ENCODE peak calls at places on chromosomes 6 and 20, in four cellular contexts. J, E, Y and Z are unnamed samples.

GRCh38 chr20:23246682-23247664 is 103.6 kb upstream of the NXT1 start:
- DNase-seq in J (no peak), E (no peak), Y (no peak), Z (peak; percentile 78)

GRCh38 chr20:53599039-53599362 is 5.4 kb upstream of the ZNF217 start:
- DNase-seq in J (no peak), Y (no peak), E (no peak), Z (no peak)

GRCh38 chr20:18634501-18634900 is 46.6 kb downstream of the DTD1 start:
- DNase-seq in J (no peak), E (no peak), Y (no peak), Z (peak; percentile 26)

GRCh38 chr6:139568956-139569538 is 194.6 kb upstream of the CITED2 start:
- DNase-seq in Y (no peak), J (no peak), E (no peak), Z (no peak)

GRCh38 chr20:18837710-18838109 is 24.1 kb downstream of the SCP2D1 start:
- DNase-seq in Y (no peak), J (no peak), E (no peak), Z (no peak)

GRCh38 chr6:157908369-157909281 is 73.0 kb upstream of the SYNJ2 start:
- DNase-seq in E (no peak), J (no peak), Y (no peak), Z (no peak)

GRCh38 chr20:41223112-41223511 is 85.8 kb downstream of the PLCG1 start:
- DNase-seq in E (no peak), J (no peak), Y (no peak), Z (no peak)

GRCh38 chr20:48052492-48052870 is 267.2 kb upstream of the SULF2 start:
- DNase-seq in J (no peak), Y (no peak), E (no peak), Z (no peak)

GRCh38 chr6:3796396-3796795 is 44.9 kb upstream of the PXDC1 start:
- DNase-seq in E (no peak), Y (no peak), J (no peak), Z (no peak)

GRCh38 chr6:41935190-41935569 is 6.4 kb downstream of the CCND3 start:
- DNase-seq in J (no peak), Y (no peak), E (no peak), Z (no peak)
- H3K4me3 ChIP-seq in J (no peak overlapping the region), Y (no peak overlapping the region), E (no peak overlapping the region), Z (no peak overlapping the region)

GRCh38 chr6:169789944-169790927 is 38.8 kb downstream of the ERMARD start:
- DNase-seq in E (peak; percentile 61), J (peak; percentile 90), Y (peak; percentile 32), Z (peak; percentile 56)
- TF ChIP-seq POLR2A in E (no peak), J (no peak), Y (no peak), Z (no peak)

GRCh38 chr20:64037498-64038213 is 1.7 kb downstream of the C20orf204 start:
- DNase-seq in E (no peak), Y (no peak), J (no peak), Z (no peak)
- H3K4me3 ChIP-seq in E (no peak overlapping the region), Y (peak overlapping the region; percentile 54), J (peak overlapping the region; percentile 52), Z (no peak overlapping the region)

GRCh38 chr6:74991573-74992332 is 214.1 kb downstream of the COL12A1 start:
- DNase-seq in J (no peak), E (no peak), Y (no peak), Z (no peak)
- TF ChIP-seq POLR2A in J (no peak), E (no peak), Y (no peak), Z (no peak)

DNA sequence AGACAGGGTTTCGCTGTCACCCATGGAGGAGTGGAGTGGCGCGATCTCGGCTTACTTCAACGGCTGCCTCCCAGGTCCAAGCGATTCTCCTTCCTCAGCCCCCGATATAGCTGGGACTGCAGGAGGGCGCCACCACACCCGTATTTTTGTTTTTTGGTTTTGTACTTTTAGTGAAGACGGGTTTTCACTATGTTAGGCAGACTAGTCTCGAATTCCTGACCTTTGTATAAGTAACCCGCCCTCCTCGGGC is 115.4 kb upstream of the BTN3A2 start:
- DNase-seq in Y (no peak), E (no peak), J (peak; percentile 66), Z (no peak)
- H3K4me3 ChIP-seq in Y (peak overlapping the region; percentile 47), E (peak overlapping the region; percentile 32), J (peak overlapping the region; percentile 43), Z (peak overlapping the region; percentile 23)

GRCh38 chr6:2763345-2763841 is 1.8 kb upstream of the WRNIP1 start:
- DNase-seq in J (peak; percentile 69), Y (no peak), E (no peak), Z (no peak)

GRCh38 chr6:2765166-2765895 is at the start of gene WRNIP1:
- DNase-seq in J (peak; percentile 100), Y (peak; percentile 98), E (peak; percentile 99), Z (peak; percentile 99)

GRCh38 chr6:2765896-2766766 is 938 bp downstream of the WRNIP1 start:
- DNase-seq in E (peak; percentile 22), Y (no peak), J (peak; percentile 76), Z (peak; percentile 47)

GRCh38 chr6:2763876-2764540 is 1.2 kb upstream of the WRNIP1 start:
- DNase-seq in Y (no peak), E (no peak), J (peak; percentile 72), Z (no peak)

DNA sequence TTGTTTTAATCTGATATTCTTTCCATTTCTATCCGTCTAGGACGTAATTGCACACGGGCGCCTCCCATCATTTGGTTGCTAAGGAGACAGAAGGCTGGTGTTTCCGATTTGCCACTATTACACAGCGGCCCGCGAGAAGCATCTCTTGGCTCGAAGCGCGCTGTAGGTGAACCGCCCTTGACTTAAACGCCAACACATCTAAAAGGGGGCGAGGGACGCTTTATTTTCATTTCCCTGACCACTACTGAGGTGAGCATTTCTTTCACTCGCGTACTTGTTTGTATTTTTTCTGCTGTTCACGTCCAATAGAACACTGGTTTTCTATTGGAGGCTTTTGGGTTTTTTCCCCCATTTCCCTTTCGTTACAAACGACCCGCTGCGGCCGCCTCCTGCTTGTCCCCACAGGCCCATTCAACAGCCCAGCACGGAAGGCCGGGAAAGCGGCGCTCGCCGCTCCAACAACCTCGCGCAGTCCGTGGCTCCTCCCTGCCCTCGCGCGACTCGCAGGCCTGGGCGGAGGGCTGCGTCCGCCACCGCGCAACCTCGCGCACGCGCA is 505 bp upstream of the WRNIP1 start:
- DNase-seq in Y (no peak), J (peak; percentile 75), E (peak; percentile 38), Z (peak; percentile 89)
- TF ChIP-seq POLR2A in Y (no peak), J (no peak), E (no peak), Z (no peak)

GRCh38 chr6:33072508-33073100 is 845 bp downstream of the HLA-DPA1 start:
- DNase-seq in Y (no peak), J (no peak), E (no peak), Z (no peak)

GRCh38 chr6:33073431-33073871 is at the start of gene HLA-DPA1:
- DNase-seq in J (no peak), E (no peak), Y (peak; percentile 25), Z (no peak)

GRCh38 chr6:33070909-33071308 is 2.5 kb downstream of the HLA-DPA1 start:
- DNase-seq in J (no peak), Y (no peak), E (no peak), Z (no peak)

GRCh38 chr6:33069021-33069738 is 4.3 kb downstream of the HLA-DPA1 start:
- DNase-seq in Y (no peak), J (no peak), E (no peak), Z (no peak)

DNA sequence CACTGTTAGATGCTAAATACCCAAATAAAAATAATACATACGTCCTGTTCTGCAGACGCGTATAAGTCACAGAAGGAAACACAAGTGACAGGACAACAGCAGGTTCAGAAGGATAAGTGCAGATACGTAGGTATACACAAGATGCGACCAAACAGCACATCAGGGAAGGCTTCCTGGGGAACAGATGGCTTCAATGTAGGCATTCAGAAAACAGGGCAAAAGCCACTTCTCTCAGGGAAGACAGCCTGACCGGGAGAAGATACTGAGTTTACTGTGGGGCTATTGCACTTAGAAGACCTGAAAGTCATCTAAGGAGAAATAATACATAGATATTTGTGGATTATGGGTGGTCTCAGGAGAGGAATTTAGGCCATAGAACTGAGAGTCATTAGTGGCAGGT is 1.9 kb downstream of the HLA-DPA1 start:
- DNase-seq in J (no peak), E (no peak), Y (no peak), Z (no peak)
- H3K4me3 ChIP-seq in J (no peak overlapping the region), E (no peak overlapping the region), Y (peak overlapping the region; percentile 45), Z (no peak overlapping the region)